ENCODE peak calls at places on chromosomes 12 and 14, in four cellular contexts. T, Z, P and X are unnamed samples. For H3K27me3, the result is how much of the 10 kb centered on the place peaks cover.

GRCh38 chr14:44418856-44419255 is 88.2 kb downstream of the FSCB start:
- DNase-seq in T (no peak), Z (no peak), P (no peak), X (no peak)

GRCh38 chr12:54653025-54653424 is 4.9 kb upstream of the DCD start:
- DNase-seq in T (no peak), Z (no peak), P (no peak), X (no peak)

GRCh38 chr12:128259556-128260070 is 7.4 kb upstream of the TMEM132C start:
- DNase-seq in T (peak), Z (no peak), P (peak), X (no peak)

GRCh38 chr12:123939716-123940626 is 32.7 kb downstream of the CCDC92 start:
- DNase-seq in T (no peak), Z (no peak), P (peak), X (no peak)

GRCh38 chr12:61757831-61758505 is 502.2 kb upstream of the USP15 start:
- DNase-seq in T (no peak), Z (no peak), P (no peak), X (no peak)

GRCh38 chr14:38882533-38882932 is 220.5 kb downstream of the SEC23A start:
- DNase-seq in T (no peak), Z (no peak), P (no peak), X (no peak)

GRCh38 chr12:104023710-104024109 is 26.3 kb downstream of the GLT8D2 start:
- DNase-seq in T (no peak), Z (no peak), P (no peak), X (no peak)

GRCh38 chr14:64747327-64747726 is 43.1 kb downstream of the PLEKHG3 start:
- DNase-seq in T (no peak), Z (no peak), P (no peak), X (no peak)

GRCh38 chr12:123231931-123232330 is 1.0 kb downstream of the MPHOSPH9 start:
- DNase-seq in T (peak), Z (no peak), P (no peak), X (no peak)

GRCh38 chr12:117182866-117183265 is 7.4 kb downstream of the FBXO21 start:
- DNase-seq in T (no peak), Z (no peak), P (no peak), X (no peak)

GRCh38 chr12:14396071-14396470 is 30.6 kb downstream of the ATF7IP start:
- DNase-seq in T (no peak), Z (no peak), P (no peak), X (no peak)

GRCh38 chr12:32854097-32854496 is 42.5 kb downstream of the PKP2 start:
- DNase-seq in T (no peak), Z (no peak), P (no peak), X (no peak)

GRCh38 chr12:20314325-20314724 is 54.0 kb upstream of the PDE3A start:
- DNase-seq in T (no peak), Z (no peak), P (no peak), X (no peak)

GRCh38 chr12:95977764-95978305 is 18.3 kb downstream of the HAL start:
- DNase-seq in T (no peak), Z (no peak), P (no peak), X (no peak)

GRCh38 chr12:77232045-77232444 is 166.7 kb upstream of the E2F7 start:
- DNase-seq in T (no peak), Z (no peak), P (no peak), X (no peak)

GRCh38 chr12:50087995-50088394 is 2.9 kb downstream of the SMARCD1 start:
- DNase-seq in T (no peak), Z (no peak), P (no peak), X (no peak)

GRCh38 chr12:81329088-81329487 is 251.2 kb downstream of the ACSS3 start:
- DNase-seq in T (peak), Z (no peak), P (no peak), X (no peak)

GRCh38 chr12:116563262-116563661 is 4.1 kb downstream of the MAP1LC3B2 start:
- DNase-seq in T (no peak), Z (no peak), P (no peak), X (no peak)

GRCh38 chr14:103879570-103880333 is 32.4 kb upstream of the PPP1R13B start:
- DNase-seq in T (peak), Z (no peak), P (no peak), X (no peak)

GRCh38 chr14:77598366-77599050 is 17.9 kb downstream of the SPTLC2 start:
- DNase-seq in T (no peak), Z (no peak), P (no peak), X (no peak)

GRCh38 chr12:20492251-20492728 is 124.0 kb downstream of the PDE3A start:
- DNase-seq in T (no peak), Z (peak), P (no peak), X (peak)

GRCh38 chr14:104941508-104942365 is 17.1 kb downstream of the PLD4 start:
- DNase-seq in T (no peak), Z (no peak), P (peak), X (no peak)

GRCh38 chr12:103431387-103431786 is 64.4 kb downstream of the C12orf42 start:
- DNase-seq in T (no peak), Z (no peak), P (no peak), X (no peak)

GRCh38 chr14:69631509-69631908 is 20.1 kb downstream of the SUSD6 start:
- DNase-seq in T (no peak), Z (no peak), P (no peak), X (no peak)

GRCh38 chr12:6866163-6866919 is 990 bp upstream of the TPI1 start:
- DNase-seq in T (peak), Z (no peak), P (no peak), X (no peak)

GRCh38 chr12:11941601-11942360 is 129.0 kb upstream of the BCL2L14 start:
- DNase-seq in T (no peak), Z (no peak), P (no peak), X (no peak)

GRCh38 chr14:24425704-24426103 is 3.8 kb downstream of the CBLN3 start:
- DNase-seq in T (no peak), Z (no peak), P (no peak), X (no peak)

GRCh38 chr14:104112113-104112505 is 26.3 kb upstream of the KIF26A start:
- DNase-seq in T (peak), Z (no peak), P (no peak), X (no peak)

GRCh38 chr12:22657538-22657937 is 32.6 kb downstream of the ETNK1 start:
- DNase-seq in T (no peak), Z (no peak), P (no peak), X (no peak)

DNA sequence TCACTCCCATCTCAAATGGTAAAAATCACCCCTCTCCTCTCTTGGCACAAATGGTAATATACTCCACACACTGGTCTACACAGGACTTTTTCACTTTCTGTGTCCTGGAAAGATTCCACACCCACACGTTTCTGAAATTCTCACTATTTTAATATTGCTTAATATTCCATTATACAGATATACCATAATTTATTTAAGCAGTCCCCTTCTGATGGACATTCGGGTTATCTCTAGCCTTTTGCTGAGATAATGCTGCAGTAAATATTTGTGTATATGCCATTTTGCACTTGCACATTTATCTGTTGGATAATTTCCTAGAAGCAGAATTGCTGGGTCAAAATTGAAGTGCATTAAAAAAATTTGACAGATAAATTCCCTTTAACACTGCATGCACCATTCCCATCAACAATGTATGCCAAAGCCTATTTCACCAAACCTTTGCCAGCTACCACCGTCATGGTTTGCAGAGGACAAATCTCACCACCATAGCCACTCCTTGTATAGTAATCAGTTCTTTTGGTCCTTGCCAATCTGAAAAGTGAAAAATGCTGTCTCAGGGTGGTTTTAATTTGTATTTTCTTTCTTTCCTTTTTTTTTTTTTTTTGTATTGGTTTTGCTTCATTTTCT is 15.5 kb upstream of the COL2A1 start:
- DNase-seq in T (no peak), Z (no peak), P (no peak), X (no peak)
- H3K27me3 ChIP-seq in T (half or more), Z (under half), P (under half), X (under half)

DNA sequence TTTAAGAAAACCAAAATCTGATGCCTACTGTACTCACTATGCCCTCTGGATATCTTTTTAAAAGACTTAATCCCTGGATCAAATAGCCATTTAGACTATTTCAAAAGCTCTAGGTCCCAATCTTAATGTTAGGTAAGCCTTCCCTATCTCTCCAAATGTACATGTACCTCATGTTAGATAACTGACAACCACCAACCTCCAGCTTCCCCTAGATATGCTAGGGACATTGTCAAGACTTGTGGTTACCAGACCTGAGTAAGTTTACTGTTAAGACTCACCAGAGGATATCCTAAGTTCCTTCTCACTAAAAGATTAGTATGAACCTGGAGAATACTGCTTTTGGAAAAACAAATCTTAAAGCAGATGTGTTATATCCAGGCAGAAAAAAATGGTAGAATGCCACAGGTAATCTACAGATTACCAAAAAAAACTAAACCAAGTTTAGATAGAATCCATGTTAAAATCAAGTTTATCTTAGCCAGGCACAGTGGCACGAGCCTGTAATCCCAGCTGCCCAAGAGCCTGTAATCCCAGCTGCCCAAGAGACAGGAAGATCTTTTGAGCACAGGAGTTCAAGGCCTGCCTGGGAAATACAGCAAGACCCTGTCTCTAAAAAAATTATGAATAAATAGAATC is 9.7 kb downstream of the NAP1L1 start:
- DNase-seq in T (no peak), Z (no peak), P (no peak), X (no peak)
- H3K27me3 ChIP-seq in T (under half), Z (under half), P (under half), X (under half)

GRCh38 chr12:5433081-5433839 is 1.4 kb downstream of the NTF3 start:
- DNase-seq in T (peak), Z (no peak), P (no peak), X (no peak)
- H3K27me3 ChIP-seq in T (half or more), Z (under half), P (half or more), X (under half)

DNA sequence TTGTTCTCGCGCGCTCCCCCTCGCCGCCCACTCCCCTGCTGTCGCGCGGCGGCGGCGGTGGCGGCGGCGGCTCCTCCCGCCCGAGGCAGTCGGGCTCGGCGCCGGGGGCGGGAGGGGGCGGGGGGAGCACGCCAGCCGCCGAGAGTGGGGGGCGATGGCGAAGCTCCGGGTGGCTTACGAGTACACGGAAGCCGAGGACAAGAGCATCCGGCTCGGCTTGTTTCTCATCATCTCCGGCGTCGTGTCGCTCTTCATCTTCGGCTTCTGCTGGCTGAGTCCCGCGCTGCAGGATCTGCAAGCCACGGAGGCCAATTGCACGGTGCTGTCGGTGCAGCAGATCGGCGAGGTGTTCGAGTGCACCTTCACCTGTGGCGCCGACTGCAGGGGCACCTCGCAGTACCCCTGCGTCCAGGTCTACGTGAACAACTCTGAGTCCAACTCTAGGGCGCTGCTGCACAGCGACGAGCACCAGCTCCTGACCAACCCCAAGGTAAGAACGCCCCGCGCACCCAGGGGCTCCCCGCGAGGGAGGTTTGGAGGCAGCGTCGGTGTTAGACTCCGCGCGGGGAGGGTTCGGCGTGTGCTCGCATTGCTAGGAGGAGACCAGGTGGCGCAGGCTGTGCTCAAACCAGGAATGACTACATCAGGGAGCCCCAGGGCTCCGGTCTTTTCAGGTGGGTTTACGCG is 634 bp downstream of the KCNMB4 start:
- DNase-seq in T (peak), Z (peak), P (peak), X (no peak)
- H3K27me3 ChIP-seq in T (under half), Z (under half), P (under half), X (under half)

GRCh38 chr14:88198441-88198840 is 124.6 kb downstream of the KCNK10 start:
- DNase-seq in T (no peak), Z (no peak), P (no peak), X (no peak)

GRCh38 chr14:88191605-88192004 is 131.5 kb downstream of the KCNK10 start:
- DNase-seq in T (peak), Z (no peak), P (no peak), X (no peak)

GRCh38 chr14:88196925-88197324 is 126.1 kb downstream of the KCNK10 start:
- DNase-seq in T (no peak), Z (no peak), P (no peak), X (no peak)

GRCh38 chr14:88194531-88194930 is 128.5 kb downstream of the KCNK10 start:
- DNase-seq in T (no peak), Z (no peak), P (no peak), X (no peak)

DNA sequence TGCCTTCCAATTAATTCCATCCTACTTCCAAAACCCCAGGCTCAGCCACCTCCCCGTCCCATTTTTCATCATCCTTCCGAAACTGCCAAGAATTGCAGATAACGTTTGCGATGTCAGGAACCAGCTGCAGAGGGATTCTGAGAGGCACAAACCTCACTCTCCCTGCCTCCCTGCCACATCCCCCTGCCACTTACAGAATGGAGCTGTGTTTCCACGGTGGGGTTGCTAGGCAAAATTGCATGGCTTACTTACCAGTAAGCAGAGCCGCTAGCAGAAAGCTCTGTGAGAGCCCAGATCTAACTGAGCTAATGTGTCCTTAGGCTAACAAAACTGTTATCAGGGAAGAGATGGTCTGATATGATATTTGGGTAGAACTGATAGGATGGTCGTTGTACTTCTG is 127.4 kb downstream of the KCNK10 start:
- DNase-seq in T (peak), Z (no peak), P (peak), X (no peak)
- H3K27me3 ChIP-seq in T (under half), Z (under half), P (under half), X (under half)

DNA sequence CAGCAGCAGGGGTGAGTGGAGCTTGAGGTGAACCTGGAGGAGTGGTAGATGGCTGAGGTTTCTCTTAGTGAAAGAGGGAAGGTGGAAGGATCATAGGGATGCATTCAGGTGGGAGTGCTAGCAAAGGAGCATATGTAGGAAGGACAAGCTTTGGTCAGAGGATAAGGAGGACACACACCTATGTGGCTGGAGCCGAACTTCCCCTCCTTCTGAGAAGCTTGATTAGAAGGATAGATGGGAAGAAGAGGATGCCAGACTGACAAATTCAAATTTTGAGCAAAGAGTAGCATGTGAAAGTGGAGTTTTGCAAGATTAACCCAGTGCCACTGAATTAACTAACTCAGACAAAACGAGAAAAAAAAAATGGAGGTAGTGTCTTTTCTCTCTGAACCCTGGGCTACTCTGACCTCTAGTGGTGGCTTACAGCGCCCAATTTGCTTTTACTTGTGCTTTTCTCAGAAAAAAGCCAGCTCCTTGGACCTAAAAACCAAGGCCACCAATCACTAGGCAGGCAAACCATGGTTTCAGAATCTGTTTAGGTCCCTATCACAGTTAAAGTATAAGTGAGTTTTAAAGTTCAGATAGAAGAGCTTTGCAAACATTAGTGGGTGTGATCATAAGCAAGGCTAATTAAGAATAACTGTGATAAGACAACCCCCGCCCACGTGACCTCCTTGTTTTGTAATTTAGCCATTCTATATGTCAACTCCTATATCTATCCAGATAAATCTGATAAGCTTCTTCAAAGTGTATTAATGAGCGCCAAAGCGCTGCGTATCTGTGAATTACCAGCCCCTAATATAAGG is 15.5 kb downstream of the EMP1 start:
- DNase-seq in T (peak), Z (peak), P (peak), X (peak)
- H3K27me3 ChIP-seq in T (under half), Z (under half), P (under half), X (under half)

GRCh38 chr12:67689339-67689738 is 40.8 kb downstream of the DYRK2 start:
- DNase-seq in T (no peak), Z (no peak), P (no peak), X (no peak)
- H3K27me3 ChIP-seq in T (under half), Z (under half), P (under half), X (under half)

GRCh38 chr14:26204954-26205479 is 392.8 kb downstream of the NOVA1 start:
- DNase-seq in T (peak), Z (no peak), P (peak), X (no peak)
- H3K27me3 ChIP-seq in T (half or more), Z (under half), P (under half), X (under half)

GRCh38 chr12:2641761-2642160 is 153.0 kb upstream of the FKBP4 start:
- DNase-seq in T (peak), Z (no peak), P (no peak), X (no peak)
- H3K27me3 ChIP-seq in T (under half), Z (under half), P (under half), X (under half)

GRCh38 chr12:120814903-120815429 is 89.2 kb downstream of the SPPL3 start:
- DNase-seq in T (no peak), Z (no peak), P (no peak), X (no peak)
- H3K27me3 ChIP-seq in T (under half), Z (under half), P (under half), X (under half)